ENCODE peak calls at places on chromosomes 1 and 21, in five cellular contexts. W is uterus; N is activated CD4-positive, alpha-beta T cell treated with anti-CD3 and anti-CD28 coated beads for 48 hours; E is activated CD8-positive, alpha-beta T cell treated with anti-CD3 and anti-CD28 coated beads, Interleukin-2, amount 10 ng/mL, durations not matched to agents 7 days and 5 days; U is endodermal cell. R is an unnamed sample.

GRCh38 chr1:156232222-156232621 is 9.8 kb upstream of the BGLAP start:
- DNase-seq in W (no peak), N (no peak), E (no peak), U (no peak), R (no peak)

GRCh38 chr1:220217383-220217988 is 54.8 kb downstream of the RAB3GAP2 start:
- DNase-seq in W (no peak), N (no peak), E (no peak), U (peak; percentile 57), R (peak; percentile 21)

GRCh38 chr1:156608036-156608674 is 6.9 kb upstream of the GPATCH4 start:
- DNase-seq in W (peak; percentile 53), N (peak; percentile 69), E (peak; percentile 83), U (peak; percentile 86), R (peak; percentile 78)

GRCh38 chr1:228048120-228048519 is 34.4 kb upstream of the ARF1 start:
- DNase-seq in W (no peak), N (no peak), E (no peak), U (no peak), R (no peak)

GRCh38 chr1:234720709-234721436 is 110.9 kb upstream of the IRF2BP2 start:
- DNase-seq in W (no peak), N (no peak), E (no peak), U (no peak), R (no peak)

GRCh38 chr1:12405325-12406217 is 175.7 kb downstream of the VPS13D start:
- DNase-seq in W (peak; percentile 33), N (no peak), E (no peak), U (peak; percentile 57), R (no peak)

GRCh38 chr1:229759037-229759435 is 133.0 kb downstream of the URB2 start:
- DNase-seq in W (no peak), N (no peak), E (no peak), U (no peak), R (no peak)

GRCh38 chr1:189662190-189662589 is 815.5 kb downstream of the BRINP3 start:
- DNase-seq in W (no peak), N (no peak), E (no peak), U (no peak), R (no peak)

GRCh38 chr1:231748744-231749143 is 122.2 kb downstream of the DISC1 start:
- DNase-seq in W (no peak), N (no peak), E (no peak), U (no peak), R (no peak)

GRCh38 chr1:22500476-22500875 is 48.8 kb downstream of the ZBTB40 start:
- DNase-seq in W (no peak), N (no peak), E (no peak), U (no peak), R (no peak)

GRCh38 chr1:42966688-42967609 is 8.3 kb upstream of the SLC2A1 start:
- DNase-seq in W (no peak), N (peak; percentile 55), E (no peak), U (peak; percentile 88), R (no peak)

GRCh38 chr1:48560577-48560976 is 88.6 kb upstream of the SPATA6 start:
- DNase-seq in W (no peak), N (no peak), E (no peak), U (no peak), R (no peak)

GRCh38 chr1:117838911-117839310 is 90.5 kb downstream of the GDAP2 start:
- DNase-seq in W (no peak), N (no peak), E (no peak), U (no peak), R (no peak)

GRCh38 chr1:215891266-215891665 is 324.2 kb downstream of the KCTD3 start:
- DNase-seq in W (no peak), N (no peak), E (no peak), U (no peak), R (no peak)

GRCh38 chr1:91555074-91555730 is 54.6 kb downstream of the CDC7 start:
- DNase-seq in W (no peak), N (no peak), E (no peak), U (no peak), R (no peak)

GRCh38 chr1:84259376-84259775 is 42.1 kb upstream of the SAMD13 start:
- DNase-seq in W (no peak), N (no peak), E (no peak), U (no peak), R (no peak)

GRCh38 chr1:222276062-222276461 is 271.8 kb downstream of the HHIPL2 start:
- DNase-seq in W (no peak), N (no peak), E (no peak), U (no peak), R (no peak)

GRCh38 chr1:64505944-64506658 is 36.2 kb downstream of the CACHD1 start:
- DNase-seq in W (peak; percentile 17), N (peak; percentile 26), E (no peak), U (no peak), R (no peak)

GRCh38 chr1:211705439-211706205 is 30.2 kb upstream of the NEK2 start:
- DNase-seq in W (no peak), N (no peak), E (no peak), U (no peak), R (no peak)

GRCh38 chr1:66381626-66382275 is 152.2 kb upstream of the SGIP1 start:
- DNase-seq in W (no peak), N (no peak), E (no peak), U (no peak), R (no peak)

GRCh38 chr21:39633043-39633442 is 20.3 kb downstream of the B3GALT5 start:
- DNase-seq in W (no peak), N (no peak), E (no peak), U (no peak), R (no peak)

GRCh38 chr1:205791568-205792180 is 16.4 kb upstream of the RAB29 start:
- DNase-seq in W (peak; percentile 65), N (peak; percentile 66), E (peak; percentile 74), U (peak; percentile 88), R (peak; percentile 76)

GRCh38 chr21:33059319-33059894 is 10.5 kb upstream of the OLIG1 start:
- DNase-seq in W (no peak), N (no peak), E (no peak), U (no peak), R (no peak)

GRCh38 chr1:185517808-185518419 is 200.9 kb upstream of the IVNS1ABP start:
- DNase-seq in W (no peak), N (no peak), E (no peak), U (no peak), R (no peak)

GRCh38 chr1:14296795-14297194 is 301.7 kb upstream of the KAZN start:
- DNase-seq in W (no peak), N (no peak), E (no peak), U (no peak), R (no peak)

GRCh38 chr1:154812911-154813816 is 56.9 kb downstream of the KCNN3 start:
- DNase-seq in W (peak; percentile 71), N (no peak), E (no peak), U (peak; percentile 94), R (no peak)

GRCh38 chr1:42484382-42484781 is 21.3 kb downstream of the CCDC30 start:
- DNase-seq in W (no peak), N (no peak), E (no peak), U (no peak), R (no peak)